ENCODE peak calls at places on chromosomes 12 and 14, in seven cellular contexts. P, S, W, C, Q, U and Y are unnamed samples.
A peak's percentile ranks its signal among the peaks of the same experiment; 100 is the strongest.

GRCh38 chr14:93115920-93116675 is at the start of gene ITPK1:
- DNase-seq in P (peak; percentile 85), S (peak; percentile 63), W (no peak), C (peak; percentile 33), Q (peak; percentile 88), U (peak; percentile 53), Y (peak; percentile 25)

GRCh38 chr12:74365178-74365964 is 172.3 kb upstream of the ATXN7L3B start:
- DNase-seq in P (no peak), S (no peak), W (no peak), C (no peak), Q (no peak), U (no peak), Y (no peak)

GRCh38 chr12:32702470-32702869 is 23.4 kb downstream of the DNM1L start:
- DNase-seq in P (no peak), S (no peak), W (no peak), C (no peak), Q (no peak), U (no peak), Y (no peak)

GRCh38 chr14:61558271-61558670 is 137.0 kb upstream of the HIF1A start:
- DNase-seq in P (peak; percentile 72), S (no peak), W (peak; percentile 47), C (no peak), Q (no peak), U (no peak), Y (no peak)

GRCh38 chr14:99698642-99699041 is 14.5 kb downstream of the CYP46A1 start:
- DNase-seq in P (no peak), S (no peak), W (peak; percentile 8), C (no peak), Q (no peak), U (no peak), Y (no peak)

GRCh38 chr14:85131523-85131922 is 398.4 kb upstream of the FLRT2 start:
- DNase-seq in P (peak; percentile 71), S (peak; percentile 57), W (peak; percentile 50), C (no peak), Q (no peak), U (no peak), Y (no peak)

GRCh38 chr12:91704446-91704845 is 441.2 kb downstream of the BTG1 start:
- DNase-seq in P (no peak), S (no peak), W (no peak), C (no peak), Q (no peak), U (no peak), Y (no peak)

GRCh38 chr12:3204143-3204542 is 127.0 kb downstream of the TSPAN9 start:
- DNase-seq in P (no peak), S (no peak), W (no peak), C (no peak), Q (no peak), U (no peak), Y (no peak)

GRCh38 chr14:101113835-101114725 is 210.6 kb upstream of the RTL1 start:
- DNase-seq in P (peak; percentile 37), S (peak; percentile 17), W (peak; percentile 30), C (no peak), Q (peak; percentile 54), U (no peak), Y (no peak)

GRCh38 chr14:42884100-42884499 is 1277.4 kb downstream of the LRFN5 start:
- DNase-seq in P (no peak), S (no peak), W (no peak), C (no peak), Q (no peak), U (no peak), Y (no peak)

GRCh38 chr14:37598085-37598972 is 2.9 kb downstream of the TTC6 start:
- DNase-seq in P (peak; percentile 73), S (peak; percentile 70), W (no peak), C (no peak), Q (peak; percentile 69), U (no peak), Y (no peak)

GRCh38 chr12:57452937-57453509 is 2.1 kb upstream of the INHBE start:
- DNase-seq in P (peak; percentile 91), S (peak; percentile 82), W (peak; percentile 85), C (peak; percentile 68), Q (peak; percentile 94), U (no peak), Y (no peak)

GRCh38 chr14:75450381-75451276 is 22.8 kb downstream of the JDP2 start:
- DNase-seq in P (peak; percentile 95), S (peak; percentile 90), W (peak; percentile 96), C (no peak), Q (peak; percentile 84), U (no peak), Y (no peak)

GRCh38 chr12:52119398-52120254 is 40.1 kb downstream of the SMIM41 start:
- DNase-seq in P (peak; percentile 86), S (peak; percentile 77), W (peak; percentile 91), C (no peak), Q (no peak), U (peak; percentile 21), Y (no peak)

GRCh38 chr14:60183724-60184596 is 18.8 kb upstream of the DHRS7 start:
- DNase-seq in P (no peak), S (no peak), W (no peak), C (no peak), Q (no peak), U (peak; percentile 12), Y (no peak)

GRCh38 chr14:51846631-51847488 is 13.6 kb upstream of the GNG2 start:
- DNase-seq in P (no peak), S (peak; percentile 45), W (peak; percentile 56), C (no peak), Q (no peak), U (peak; percentile 83), Y (peak; percentile 86)

GRCh38 chr14:60656755-60657608 is 7.7 kb upstream of the SIX1 start:
- DNase-seq in P (peak; percentile 80), S (peak; percentile 59), W (peak; percentile 59), C (no peak), Q (peak; percentile 86), U (no peak), Y (no peak)

GRCh38 chr14:93970967-93971634 is 5.3 kb downstream of the ASB2 start:
- DNase-seq in P (no peak), S (peak; percentile 50), W (no peak), C (no peak), Q (no peak), U (no peak), Y (no peak)

GRCh38 chr14:75604979-75605825 is 26.8 kb downstream of the FLVCR2 start:
- DNase-seq in P (no peak), S (no peak), W (no peak), C (peak; percentile 58), Q (no peak), U (no peak), Y (no peak)

GRCh38 chr12:76685246-76685678 is 78.7 kb upstream of the ZDHHC17 start:
- DNase-seq in P (no peak), S (no peak), W (no peak), C (no peak), Q (no peak), U (no peak), Y (no peak)

GRCh38 chr12:130573235-130573634 is 142.9 kb downstream of the RIMBP2 start:
- DNase-seq in P (no peak), S (no peak), W (no peak), C (no peak), Q (no peak), U (no peak), Y (no peak)
- H3K27ac ChIP-seq in P (no peak overlapping the region), S (no peak overlapping the region), W (no peak overlapping the region), C (no peak overlapping the region), Q (no peak overlapping the region), U (no peak overlapping the region), Y (no peak overlapping the region)

DNA sequence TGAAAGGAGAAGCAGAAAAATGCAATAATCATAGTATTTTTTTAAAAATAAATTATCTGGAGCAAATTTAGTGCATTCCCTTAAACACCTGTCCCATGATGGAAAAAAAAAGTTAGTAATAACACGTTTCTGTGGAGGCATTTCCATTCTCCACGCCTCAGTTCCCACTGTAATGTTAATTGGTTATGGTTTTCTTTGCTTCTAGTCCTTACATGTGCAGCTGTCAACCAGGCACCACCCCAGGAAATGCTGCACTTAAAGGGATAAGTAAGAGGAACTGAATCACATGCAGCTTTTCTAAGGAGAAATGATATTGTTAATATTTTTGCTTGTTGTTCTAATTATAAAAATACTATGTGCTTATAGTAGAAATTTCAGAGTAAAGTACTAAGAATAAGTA is 240.3 kb downstream of the ZFP36L1 start:
- DNase-seq in P (no peak), S (no peak), W (no peak), C (no peak), Q (no peak), U (no peak), Y (no peak)
- H3K4me1 ChIP-seq in P (peaks cover 6% of the 10 kb centered on the region), S (peaks cover 48% of the 10 kb centered on the region), W (peaks cover 8% of the 10 kb centered on the region), C (peaks cover 83% of the 10 kb centered on the region), Q (no peaks in the 10 kb centered on the region), U (no peaks in the 10 kb centered on the region), Y (no peaks in the 10 kb centered on the region)

GRCh38 chr12:612886-613285 is 50.4 kb downstream of the NINJ2 start:
- DNase-seq in P (no peak), S (no peak), W (peak; percentile 79), C (no peak), Q (no peak), U (no peak), Y (no peak)

GRCh38 chr12:613996-614726 is 49.1 kb downstream of the NINJ2 start:
- DNase-seq in P (no peak), S (peak; percentile 35), W (no peak), C (no peak), Q (no peak), U (no peak), Y (no peak)

GRCh38 chr12:614727-615060 is 48.6 kb downstream of the NINJ2 start:
- DNase-seq in P (no peak), S (no peak), W (no peak), C (no peak), Q (no peak), U (no peak), Y (no peak)

GRCh38 chr12:615620-616019 is 47.6 kb downstream of the NINJ2 start:
- DNase-seq in P (no peak), S (no peak), W (no peak), C (no peak), Q (no peak), U (no peak), Y (no peak)

DNA sequence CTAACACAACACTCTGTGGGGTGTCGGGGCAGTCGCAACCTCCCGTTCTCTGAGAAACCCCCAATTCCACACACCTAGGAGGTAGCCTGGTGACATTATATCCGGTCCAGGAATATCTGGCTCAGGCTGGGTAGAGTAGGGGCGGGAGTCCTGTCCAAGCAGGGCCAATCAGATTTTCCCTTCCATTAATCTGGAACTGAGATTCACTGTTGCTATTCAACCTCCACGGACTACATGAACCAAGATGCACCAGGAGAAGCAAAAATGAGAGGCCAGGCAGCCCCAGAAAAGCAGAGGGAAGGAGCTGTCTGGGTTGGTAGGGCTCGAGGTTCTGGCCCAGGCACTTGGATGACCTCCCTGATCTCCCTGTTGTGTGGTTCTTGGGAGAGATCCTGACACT is 51.0 kb downstream of the NINJ2 start:
- DNase-seq in P (no peak), S (no peak), W (no peak), C (no peak), Q (no peak), U (no peak), Y (no peak)
- H3K36me3 ChIP-seq in P (no peaks in the 10 kb centered on the region), S (no peaks in the 10 kb centered on the region), W (no peaks in the 10 kb centered on the region), C (no peaks in the 10 kb centered on the region), Q (no peaks in the 10 kb centered on the region), U (no peaks in the 10 kb centered on the region), Y (no peaks in the 10 kb centered on the region)

DNA sequence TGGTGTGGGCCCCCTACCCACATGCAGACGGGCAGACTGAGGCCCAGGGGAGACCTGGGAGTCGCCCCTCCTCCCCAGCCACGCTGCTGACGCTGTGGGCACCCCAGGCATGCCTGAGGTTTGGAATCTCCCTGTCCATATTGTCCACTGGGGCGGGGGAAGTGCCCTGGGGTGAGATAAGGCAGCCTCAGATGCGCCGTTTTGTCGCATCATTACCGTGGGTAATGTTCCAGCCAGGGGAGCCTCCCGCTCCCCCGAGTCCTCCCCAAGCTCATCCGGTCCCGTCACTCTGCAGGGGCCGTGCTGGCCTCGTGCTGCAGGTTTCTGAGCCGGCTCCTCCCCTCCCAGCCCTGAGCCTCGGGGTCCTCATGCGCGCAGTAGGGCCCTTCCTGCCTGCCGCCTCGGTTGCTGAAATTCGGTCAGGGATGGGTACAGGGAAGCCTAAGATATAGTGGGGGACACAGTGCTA is 11.4 kb downstream of the INF2 start:
- DNase-seq in P (no peak), S (no peak), W (no peak), C (no peak), Q (no peak), U (no peak), Y (no peak)
- H3K27ac ChIP-seq in P (no peak overlapping the region), S (peak overlapping the region; percentile 24), W (no peak overlapping the region), C (peak overlapping the region; percentile 28), Q (no peak overlapping the region), U (no peak overlapping the region), Y (no peak overlapping the region)